ENCODE peak calls at places on chromosomes 11 and 22, in ten cellular contexts. One of them, this sample, is unnamed.

GRCh38 chr22:38465673-38466490 is 2.0 kb upstream of the KDELR3 start:
- DNase-seq in right lobe of liver: no peak
- DNase-seq in GM12891: no peak
- DNase-seq in body of pancreas: no peak
- DNase-seq in GM12892: no peak
- DNase-seq in HCT116: no peak
- DNase-seq in uterus: no peak
- DNase-seq in prostate gland: no peak
- DNase-seq in adrenal gland: no peak
- DNase-seq in heart left ventricle: no peak
- DNase-seq in this sample: no peak

GRCh38 chr22:37330200-37331033 is 48.1 kb downstream of the CYTH4 start:
- DNase-seq in right lobe of liver: peak
- DNase-seq in GM12891: peak
- DNase-seq in body of pancreas: peak
- DNase-seq in GM12892: peak
- DNase-seq in HCT116: peak
- DNase-seq in uterus: no peak
- DNase-seq in prostate gland: no peak
- DNase-seq in adrenal gland: no peak
- DNase-seq in heart left ventricle: no peak
- DNase-seq in this sample: peak

GRCh38 chr22:48957311-48957986 is 870.2 kb downstream of the BRD1 start:
- DNase-seq in right lobe of liver: no peak
- DNase-seq in GM12891: no peak
- DNase-seq in body of pancreas: peak
- DNase-seq in GM12892: no peak
- DNase-seq in HCT116: no peak
- DNase-seq in uterus: no peak
- DNase-seq in prostate gland: peak
- DNase-seq in adrenal gland: no peak
- DNase-seq in heart left ventricle: no peak
- DNase-seq in this sample: no peak

GRCh38 chr11:74024630-74025029 is 15.7 kb upstream of the UCP3 start:
- DNase-seq in right lobe of liver: no peak
- DNase-seq in GM12891: no peak
- DNase-seq in body of pancreas: no peak
- DNase-seq in GM12892: no peak
- DNase-seq in HCT116: no peak
- DNase-seq in uterus: peak
- DNase-seq in prostate gland: no peak
- DNase-seq in adrenal gland: peak
- DNase-seq in heart left ventricle: peak
- DNase-seq in this sample: no peak

GRCh38 chr22:30695351-30695762 is 683 bp downstream of the OSBP2 start:
- DNase-seq in right lobe of liver: no peak
- DNase-seq in GM12891: no peak
- DNase-seq in body of pancreas: peak
- DNase-seq in GM12892: no peak
- DNase-seq in HCT116: no peak
- DNase-seq in uterus: peak
- DNase-seq in prostate gland: no peak
- DNase-seq in adrenal gland: peak
- DNase-seq in heart left ventricle: no peak
- DNase-seq in this sample: no peak

GRCh38 chr11:9852465-9852864 is 188.6 kb downstream of the SWAP70 start:
- DNase-seq in right lobe of liver: no peak
- DNase-seq in GM12891: no peak
- DNase-seq in body of pancreas: no peak
- DNase-seq in GM12892: no peak
- DNase-seq in HCT116: no peak
- DNase-seq in uterus: no peak
- DNase-seq in prostate gland: no peak
- DNase-seq in adrenal gland: no peak
- DNase-seq in heart left ventricle: no peak
- DNase-seq in this sample: no peak

GRCh38 chr11:1475841-1476240 is 10.7 kb downstream of the MOB2 start:
- DNase-seq in right lobe of liver: no peak
- DNase-seq in GM12891: no peak
- DNase-seq in body of pancreas: no peak
- DNase-seq in GM12892: no peak
- DNase-seq in HCT116: no peak
- DNase-seq in uterus: no peak
- DNase-seq in prostate gland: no peak
- DNase-seq in adrenal gland: no peak
- DNase-seq in heart left ventricle: no peak
- DNase-seq in this sample: no peak

GRCh38 chr11:56910785-56911184 is 77.9 kb upstream of the OR5AK2 start:
- DNase-seq in right lobe of liver: no peak
- DNase-seq in GM12891: no peak
- DNase-seq in body of pancreas: no peak
- DNase-seq in GM12892: no peak
- DNase-seq in HCT116: no peak
- DNase-seq in uterus: no peak
- DNase-seq in prostate gland: no peak
- DNase-seq in adrenal gland: no peak
- DNase-seq in heart left ventricle: no peak
- DNase-seq in this sample: no peak

GRCh38 chr11:62558669-62559068 is 12.1 kb upstream of the AHNAK start:
- DNase-seq in right lobe of liver: no peak
- DNase-seq in GM12891: no peak
- DNase-seq in body of pancreas: no peak
- DNase-seq in GM12892: no peak
- DNase-seq in HCT116: no peak
- DNase-seq in uterus: no peak
- DNase-seq in prostate gland: no peak
- DNase-seq in adrenal gland: no peak
- DNase-seq in heart left ventricle: no peak
- DNase-seq in this sample: no peak
- TF ChIP-seq POLR2A in right lobe of liver: no peak
- TF ChIP-seq POLR2A in GM12891: peak
- TF ChIP-seq POLR2A in body of pancreas: no peak
- TF ChIP-seq POLR2A in GM12892: peak
- TF ChIP-seq POLR2A in HCT116: no peak
- TF ChIP-seq POLR2A in uterus: no peak
- TF ChIP-seq POLR2A in prostate gland: no peak
- TF ChIP-seq POLR2A in adrenal gland: no peak
- TF ChIP-seq POLR2A in heart left ventricle: no peak
- TF ChIP-seq POLR2A in this sample: no peak

GRCh38 chr11:114042234-114042633 is 17.3 kb upstream of the ZBTB16 start:
- DNase-seq in right lobe of liver: no peak
- DNase-seq in GM12891: no peak
- DNase-seq in body of pancreas: no peak
- DNase-seq in GM12892: no peak
- DNase-seq in HCT116: no peak
- DNase-seq in uterus: no peak
- DNase-seq in prostate gland: no peak
- DNase-seq in adrenal gland: no peak
- DNase-seq in heart left ventricle: no peak
- DNase-seq in this sample: no peak

GRCh38 chr11:114040706-114041211 is 18.8 kb upstream of the ZBTB16 start:
- DNase-seq in right lobe of liver: peak
- DNase-seq in GM12891: no peak
- DNase-seq in body of pancreas: peak
- DNase-seq in GM12892: no peak
- DNase-seq in HCT116: no peak
- DNase-seq in uterus: peak
- DNase-seq in prostate gland: peak
- DNase-seq in adrenal gland: no peak
- DNase-seq in heart left ventricle: no peak
- DNase-seq in this sample: no peak

GRCh38 chr11:114039551-114039950 is 20.0 kb upstream of the ZBTB16 start:
- DNase-seq in right lobe of liver: no peak
- DNase-seq in GM12891: no peak
- DNase-seq in body of pancreas: no peak
- DNase-seq in GM12892: no peak
- DNase-seq in HCT116: no peak
- DNase-seq in uterus: no peak
- DNase-seq in prostate gland: no peak
- DNase-seq in adrenal gland: no peak
- DNase-seq in heart left ventricle: no peak
- DNase-seq in this sample: no peak

GRCh38 chr11:114049050-114049449 is 10.5 kb upstream of the ZBTB16 start:
- DNase-seq in right lobe of liver: no peak
- DNase-seq in GM12891: no peak
- DNase-seq in body of pancreas: no peak
- DNase-seq in GM12892: no peak
- DNase-seq in HCT116: no peak
- DNase-seq in uterus: no peak
- DNase-seq in prostate gland: no peak
- DNase-seq in adrenal gland: no peak
- DNase-seq in heart left ventricle: no peak
- DNase-seq in this sample: no peak

DNA sequence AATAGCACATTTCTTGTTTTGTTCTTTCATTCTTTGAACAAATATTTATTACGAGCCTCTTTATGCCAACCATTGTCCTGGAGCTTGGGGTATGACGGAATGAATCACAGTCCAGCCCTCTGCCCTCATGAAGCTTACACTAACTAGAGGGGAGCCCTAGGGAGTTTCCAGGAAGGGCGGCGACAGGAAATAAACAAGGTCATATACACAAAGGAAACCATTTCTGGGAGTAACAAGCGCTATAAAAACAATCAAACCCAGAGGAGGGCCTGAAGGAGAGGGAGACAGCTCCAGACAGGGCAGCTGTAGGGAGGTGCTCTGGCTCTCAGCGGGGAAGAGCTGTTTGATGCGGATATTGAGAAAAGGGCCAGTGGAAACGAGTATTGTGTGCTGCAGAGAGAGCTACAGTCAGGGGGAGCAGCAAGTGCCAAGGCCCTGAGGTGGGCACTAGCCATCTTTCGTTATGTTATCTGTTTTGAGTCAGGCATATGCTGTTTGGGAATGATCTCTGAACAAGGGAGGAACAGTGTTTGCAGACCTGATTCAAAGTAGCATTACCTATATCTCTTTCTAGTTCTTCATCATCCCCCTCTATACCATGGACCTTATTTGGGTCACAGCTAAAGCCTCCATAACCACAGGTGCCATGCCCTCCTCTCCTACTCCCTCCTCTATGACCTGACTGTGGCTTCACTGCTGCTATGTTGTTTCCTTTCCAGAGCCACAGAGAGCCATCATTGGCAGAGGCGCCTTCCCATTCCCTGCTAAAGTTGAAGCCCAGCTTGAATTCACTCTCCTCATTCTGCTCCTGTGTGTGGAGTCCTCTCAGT is 15.3 kb upstream of the ZBTB16 start:
- DNase-seq in right lobe of liver: no peak
- DNase-seq in GM12891: no peak
- DNase-seq in body of pancreas: no peak
- DNase-seq in GM12892: no peak
- DNase-seq in HCT116: no peak
- DNase-seq in uterus: no peak
- DNase-seq in prostate gland: no peak
- DNase-seq in adrenal gland: no peak
- DNase-seq in heart left ventricle: peak
- DNase-seq in this sample: no peak
- TF ChIP-seq POLR2A in right lobe of liver: no peak
- TF ChIP-seq POLR2A in GM12891: no peak
- TF ChIP-seq POLR2A in body of pancreas: no peak
- TF ChIP-seq POLR2A in GM12892: no peak
- TF ChIP-seq POLR2A in HCT116: no peak
- TF ChIP-seq POLR2A in uterus: no peak
- TF ChIP-seq POLR2A in prostate gland: no peak
- TF ChIP-seq POLR2A in adrenal gland: no peak
- TF ChIP-seq POLR2A in heart left ventricle: peak
- TF ChIP-seq POLR2A in this sample: no peak

DNA sequence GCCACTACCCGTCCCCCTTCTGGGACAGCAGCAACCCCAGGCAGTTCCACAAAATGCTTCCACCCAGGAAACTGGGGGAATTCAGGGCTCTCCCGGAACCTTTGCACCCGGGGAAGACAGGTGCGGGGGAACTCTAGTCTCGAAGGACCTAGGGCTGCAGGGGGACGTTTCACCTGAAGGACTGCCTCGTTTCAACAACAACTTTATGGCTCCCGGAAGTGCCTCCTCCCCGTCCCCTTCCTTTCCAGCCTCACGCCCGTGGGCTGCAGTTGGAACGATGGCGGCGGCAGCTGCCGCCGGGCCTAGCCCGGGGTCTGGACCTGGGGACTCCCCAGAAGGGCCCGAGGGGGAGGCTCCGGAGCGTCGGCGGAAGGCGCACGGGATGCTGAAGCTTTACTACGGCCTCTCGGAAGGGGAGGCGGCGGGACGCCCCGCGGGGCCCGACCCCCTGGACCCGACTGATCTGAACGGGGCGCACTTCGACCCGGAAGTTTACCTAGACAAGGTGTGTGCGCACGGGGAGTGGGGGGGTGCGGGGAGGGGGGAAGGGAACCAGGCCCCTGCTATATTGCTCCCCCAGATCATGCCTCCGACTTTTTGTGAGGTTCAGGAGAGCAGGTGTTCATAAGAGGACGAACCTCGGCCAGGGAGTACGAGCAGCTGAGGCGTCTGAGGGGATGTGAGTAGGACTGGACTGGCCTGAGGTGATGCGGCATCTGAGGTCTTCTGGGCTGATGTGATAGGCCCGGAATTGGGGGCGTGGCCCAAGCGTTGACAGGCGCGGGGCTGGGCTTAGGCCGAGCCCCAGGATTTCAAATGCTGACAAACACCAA is at the start of gene VPS51:
- DNase-seq in right lobe of liver: peak
- DNase-seq in GM12891: peak
- DNase-seq in body of pancreas: peak
- DNase-seq in GM12892: peak
- DNase-seq in HCT116: peak
- DNase-seq in uterus: peak
- DNase-seq in prostate gland: peak
- DNase-seq in adrenal gland: peak
- DNase-seq in heart left ventricle: peak
- DNase-seq in this sample: peak
- TF ChIP-seq POLR2A in right lobe of liver: peak
- TF ChIP-seq POLR2A in GM12891: peak
- TF ChIP-seq POLR2A in body of pancreas: peak
- TF ChIP-seq POLR2A in GM12892: peak
- TF ChIP-seq POLR2A in HCT116: peak
- TF ChIP-seq POLR2A in uterus: peak
- TF ChIP-seq POLR2A in prostate gland: peak
- TF ChIP-seq POLR2A in adrenal gland: peak
- TF ChIP-seq POLR2A in heart left ventricle: peak
- TF ChIP-seq POLR2A in this sample: peak

DNA sequence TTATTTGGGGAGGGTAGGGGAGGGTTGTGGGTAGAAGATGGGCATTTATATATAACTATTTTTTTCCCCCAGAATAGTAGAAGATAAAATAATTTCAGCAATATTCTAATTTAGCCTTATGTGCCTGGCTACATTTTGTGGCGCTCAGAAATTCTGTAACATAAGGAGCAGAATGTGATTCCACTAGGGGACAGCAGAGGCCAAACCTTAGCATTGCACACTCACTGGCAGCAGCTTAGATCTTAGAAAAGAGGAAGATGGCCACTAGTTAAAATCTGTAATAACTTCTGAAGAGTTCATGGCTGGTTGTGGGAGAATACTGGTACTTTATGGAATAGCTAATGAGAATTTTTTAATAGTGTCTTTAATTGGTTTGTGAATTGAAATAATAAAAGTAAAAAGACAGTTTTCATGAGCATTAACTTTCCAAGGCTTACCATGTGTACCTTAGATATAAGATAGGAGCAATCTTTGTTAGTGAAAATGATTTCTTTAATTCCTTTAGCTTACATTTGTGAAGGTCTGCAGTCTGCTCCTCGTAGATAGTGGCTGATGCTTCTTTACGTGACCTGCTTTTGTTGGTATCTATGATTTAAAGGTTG is 33.1 kb downstream of the DDX10 start:
- DNase-seq in right lobe of liver: no peak
- DNase-seq in GM12891: peak
- DNase-seq in body of pancreas: peak
- DNase-seq in GM12892: peak
- DNase-seq in HCT116: peak
- DNase-seq in uterus: peak
- DNase-seq in prostate gland: peak
- DNase-seq in adrenal gland: peak
- DNase-seq in heart left ventricle: peak
- DNase-seq in this sample: peak
- TF ChIP-seq POLR2A in right lobe of liver: no peak
- TF ChIP-seq POLR2A in GM12891: no peak
- TF ChIP-seq POLR2A in body of pancreas: no peak
- TF ChIP-seq POLR2A in GM12892: no peak
- TF ChIP-seq POLR2A in HCT116: no peak
- TF ChIP-seq POLR2A in uterus: no peak
- TF ChIP-seq POLR2A in prostate gland: no peak
- TF ChIP-seq POLR2A in adrenal gland: no peak
- TF ChIP-seq POLR2A in heart left ventricle: no peak
- TF ChIP-seq POLR2A in this sample: no peak